ENCODE peak calls at places on chromosomes 11 and 22, in six cellular contexts. S is activated T-cell treated with anti-CD3 and anti-CD28 coated beads, Interleukin-2, amount 50 U/mL, for 72 hours; C is T-cell; Y is pancreas; E is gastrocnemius medialis; N is left lobe of liver. K is an unnamed sample.
A peak's percentile ranks its signal among the peaks of the same experiment; 100 is the strongest.

GRCh38 chr22:39277135-39277607 is 32.4 kb upstream of the PDGFB start:
- ATAC-seq in S (no peak), C (no peak), Y (no peak), E (peak; percentile 82), N (no peak), K (peak; percentile 19)

GRCh38 chr11:121293276-121293569 is 652 bp downstream of the SC5D start:
- ATAC-seq in S (no peak), C (no peak), Y (peak; percentile 14), E (no peak), N (peak; percentile 11), K (peak; percentile 1)

GRCh38 chr11:34209809-34210208 is 104.4 kb downstream of the NAT10 start:
- ATAC-seq in S (no peak), C (no peak), Y (no peak), E (no peak), N (no peak), K (no peak)

GRCh38 chr11:8813658-8814057 is 97.3 kb upstream of the AKIP1 start:
- ATAC-seq in S (peak; percentile 73), C (no peak), Y (peak; percentile 57), E (peak; percentile 47), N (peak; percentile 72), K (peak; percentile 66)

GRCh38 chr11:78606667-78607066 is 32.0 kb upstream of the NARS2 start:
- ATAC-seq in S (no peak), C (no peak), Y (no peak), E (no peak), N (no peak), K (no peak)

GRCh38 chr11:73201249-73201648 is 16.8 kb upstream of the P2RY2 start:
- ATAC-seq in S (no peak), C (no peak), Y (no peak), E (no peak), N (peak; percentile 21), K (peak; percentile 70)

GRCh38 chr11:129592191-129592590 is 216.5 kb downstream of the BARX2 start:
- ATAC-seq in S (no peak), C (no peak), Y (no peak), E (no peak), N (no peak), K (no peak)

GRCh38 chr11:46693597-46694012 is 6.8 kb downstream of the ARHGAP1 start:
- ATAC-seq in S (no peak), C (no peak), Y (no peak), E (no peak), N (no peak), K (peak; percentile 60)

GRCh38 chr11:29842061-29842460 is 174.8 kb downstream of the KCNA4 start:
- ATAC-seq in S (no peak), C (no peak), Y (no peak), E (no peak), N (no peak), K (no peak)

GRCh38 chr11:132942611-132943324 is 589.5 kb downstream of the OPCML start:
- ATAC-seq in S (no peak), C (no peak), Y (no peak), E (no peak), N (peak; percentile 35), K (no peak)

GRCh38 chr11:11577246-11577855 is 44.5 kb downstream of the GALNT18 start:
- ATAC-seq in S (no peak), C (no peak), Y (no peak), E (no peak), N (peak; percentile 22), K (no peak)

GRCh38 chr11:10941429-10941828 is 83.6 kb upstream of the ZBED5 start:
- ATAC-seq in S (no peak), C (no peak), Y (no peak), E (peak; percentile 66), N (no peak), K (no peak)

GRCh38 chr11:67539588-67539987 is 16.3 kb upstream of the CABP2 start:
- ATAC-seq in S (no peak), C (no peak), Y (no peak), E (no peak), N (no peak), K (no peak)

GRCh38 chr22:48605856-48606255 is 1221.8 kb downstream of the BRD1 start:
- ATAC-seq in S (no peak), C (no peak), Y (peak; percentile 83), E (no peak), N (no peak), K (no peak)

GRCh38 chr11:38305682-38306081 is 1707.6 kb upstream of the RAG2 start:
- ATAC-seq in S (no peak), C (no peak), Y (no peak), E (no peak), N (no peak), K (no peak)

K was measured in gastroesophageal sphincter.